ENCODE peak calls at places on chromosomes 5 and 9, in ten cellular contexts. I is fibroblast of mammary gland, P is lower leg skin, B is AG04449, S is MM.1S, Y is foreskin fibroblast, F is BJ, O is cardiac muscle cell, V is epithelial cell of esophagus, T is choroid plexus epithelial cell. R is an unnamed sample.

GRCh38 chr5:10485142-10485795 is 43.6 kb downstream of the ROPN1L start:
- DNase-seq in I (peak), P (no peak), B (peak), S (no peak), Y (no peak), F (no peak), O (peak), V (no peak), T (peak), R (no peak)

GRCh38 chr5:14332746-14333145 is 189.6 kb downstream of the TRIO start:
- DNase-seq in I (no peak), P (no peak), B (no peak), S (no peak), Y (no peak), F (no peak), O (no peak), V (no peak), T (no peak), R (no peak)

GRCh38 chr5:93154551-93154950 is 426.5 kb downstream of the NR2F1-AS1 start:
- DNase-seq in I (no peak), P (no peak), B (no peak), S (no peak), Y (no peak), F (no peak), O (no peak), V (no peak), T (peak), R (no peak)

GRCh38 chr5:129204525-129204924 is 110.0 kb downstream of the ISOC1 start:
- DNase-seq in I (no peak), P (no peak), B (no peak), S (no peak), Y (no peak), F (no peak), O (peak), V (peak), T (no peak), R (no peak)

GRCh38 chr9:72205513-72205912 is 56.3 kb downstream of the GDA start:
- DNase-seq in I (no peak), P (no peak), B (no peak), S (peak), Y (no peak), F (no peak), O (no peak), V (peak), T (no peak), R (no peak)

GRCh38 chr5:99025298-99026045 is 96.7 kb upstream of the CHD1 start:
- DNase-seq in I (no peak), P (no peak), B (no peak), S (no peak), Y (no peak), F (no peak), O (no peak), V (no peak), T (peak), R (no peak)

GRCh38 chr5:95823738-95824609 is 1.4 kb upstream of the GLRX start:
- DNase-seq in I (peak), P (peak), B (peak), S (peak), Y (peak), F (peak), O (peak), V (peak), T (peak), R (peak)

GRCh38 chr9:137128158-137129088 is 10.5 kb upstream of the GRIN1 start:
- DNase-seq in I (no peak), P (no peak), B (no peak), S (peak), Y (no peak), F (no peak), O (no peak), V (no peak), T (no peak), R (peak)

GRCh38 chr5:90899014-90899604 is 340.5 kb downstream of the ADGRV1 start:
- DNase-seq in I (no peak), P (no peak), B (no peak), S (no peak), Y (no peak), F (no peak), O (no peak), V (no peak), T (no peak), R (no peak)

GRCh38 chr9:61673247-61673646 is 483.4 kb downstream of the SPATA31A7 start:
- DNase-seq in I (no peak), P (no peak), B (no peak), S (no peak), Y (no peak), F (no peak), O (no peak), V (no peak), T (no peak), R (no peak)

GRCh38 chr5:143918961-143919360 is 107.0 kb downstream of the HMHB1 start:
- DNase-seq in I (no peak), P (no peak), B (no peak), S (no peak), Y (no peak), F (no peak), O (no peak), V (no peak), T (no peak), R (no peak)

GRCh38 chr9:18173923-18174322 is 300.0 kb upstream of the ADAMTSL1 start:
- DNase-seq in I (no peak), P (no peak), B (no peak), S (no peak), Y (no peak), F (no peak), O (no peak), V (no peak), T (no peak), R (no peak)

GRCh38 chr5:45695011-45695667 is 1.0 kb downstream of the HCN1 start:
- DNase-seq in I (no peak), P (no peak), B (no peak), S (no peak), Y (no peak), F (no peak), O (no peak), V (no peak), T (no peak), R (no peak)

GRCh38 chr9:5375790-5376477 is 36.3 kb upstream of the RLN1 start:
- DNase-seq in I (no peak), P (no peak), B (no peak), S (no peak), Y (no peak), F (no peak), O (no peak), V (peak), T (peak), R (no peak)

GRCh38 chr5:139684881-139685749 is 37.0 kb downstream of the CXXC5 start:
- DNase-seq in I (no peak), P (no peak), B (no peak), S (no peak), Y (no peak), F (no peak), O (no peak), V (no peak), T (no peak), R (no peak)

GRCh38 chr5:149730620-149731331 is 666 bp downstream of the PPARGC1B start:
- DNase-seq in I (peak), P (peak), B (no peak), S (peak), Y (no peak), F (no peak), O (peak), V (peak), T (peak), R (peak)

GRCh38 chr5:141413540-141414069 is 818 bp downstream of the PCDHGA10 start:
- DNase-seq in I (no peak), P (no peak), B (no peak), S (no peak), Y (no peak), F (no peak), O (no peak), V (no peak), T (no peak), R (no peak)

GRCh38 chr9:14670718-14671117 is 22.5 kb downstream of the ZDHHC21 start:
- DNase-seq in I (peak), P (no peak), B (no peak), S (no peak), Y (peak), F (no peak), O (peak), V (peak), T (peak), R (no peak)

GRCh38 chr5:160787247-160787646 is 64.8 kb downstream of the ATP10B start:
- DNase-seq in I (no peak), P (no peak), B (no peak), S (peak), Y (no peak), F (no peak), O (no peak), V (peak), T (no peak), R (peak)

GRCh38 chr5:169299146-169299545 is 1.8 kb downstream of the SLIT3 start:
- DNase-seq in I (no peak), P (no peak), B (no peak), S (no peak), Y (no peak), F (no peak), O (no peak), V (no peak), T (no peak), R (no peak)

GRCh38 chr5:72622152-72622760 is 115.0 kb upstream of the ZNF366 start:
- DNase-seq in I (no peak), P (no peak), B (no peak), S (no peak), Y (no peak), F (no peak), O (no peak), V (no peak), T (no peak), R (no peak)

GRCh38 chr5:140785905-140786686 is at the start of gene PCDHA1:
- DNase-seq in I (peak), P (no peak), B (no peak), S (no peak), Y (no peak), F (no peak), O (no peak), V (no peak), T (no peak), R (peak)

GRCh38 chr9:72089461-72090130 is 29.2 kb upstream of the C9orf57 start:
- DNase-seq in I (no peak), P (no peak), B (no peak), S (no peak), Y (no peak), F (no peak), O (no peak), V (peak), T (no peak), R (no peak)

GRCh38 chr5:175695161-175696126 is 37.6 kb downstream of the HRH2 start:
- DNase-seq in I (no peak), P (no peak), B (no peak), S (no peak), Y (no peak), F (no peak), O (no peak), V (no peak), T (no peak), R (no peak)

GRCh38 chr5:6812800-6813731 is 99.8 kb downstream of the TENT4A start:
- DNase-seq in I (peak), P (peak), B (no peak), S (no peak), Y (no peak), F (no peak), O (peak), V (peak), T (peak), R (no peak)

GRCh38 chr5:22258139-22258538 is 595.0 kb downstream of the CDH12 start:
- DNase-seq in I (no peak), P (no peak), B (no peak), S (no peak), Y (no peak), F (no peak), O (no peak), V (no peak), T (no peak), R (no peak)

GRCh38 chr5:124669956-124670671 is 76.3 kb downstream of the ZNF608 start:
- DNase-seq in I (no peak), P (no peak), B (no peak), S (no peak), Y (no peak), F (no peak), O (peak), V (peak), T (peak), R (no peak)

GRCh38 chr5:71974165-71974564 is 133.1 kb upstream of the MAP1B start:
- DNase-seq in I (peak), P (peak), B (no peak), S (no peak), Y (no peak), F (no peak), O (peak), V (no peak), T (peak), R (no peak)

GRCh38 chr5:157961828-157962390 is 103.0 kb upstream of the CLINT1 start:
- DNase-seq in I (no peak), P (no peak), B (no peak), S (no peak), Y (no peak), F (no peak), O (no peak), V (peak), T (no peak), R (no peak)

GRCh38 chr5:131265318-131265803 is 1.5 kb downstream of the CDC42SE2 start:
- DNase-seq in I (peak), P (no peak), B (no peak), S (peak), Y (no peak), F (no peak), O (peak), V (peak), T (peak), R (peak)

GRCh38 chr5:10886497-10886896 is 125.5 kb upstream of the DAP start:
- DNase-seq in I (no peak), P (no peak), B (no peak), S (no peak), Y (no peak), F (no peak), O (no peak), V (no peak), T (no peak), R (no peak)

GRCh38 chr9:121478816-121479676 is 20.6 kb downstream of the GGTA1 start:
- DNase-seq in I (no peak), P (no peak), B (no peak), S (no peak), Y (no peak), F (no peak), O (peak), V (no peak), T (peak), R (no peak)

GRCh38 chr5:174825587-174825986 is 101.2 kb downstream of the MSX2 start:
- DNase-seq in I (peak), P (no peak), B (no peak), S (no peak), Y (peak), F (no peak), O (peak), V (no peak), T (peak), R (no peak)

GRCh38 chr9:136141716-136142415 is 23.2 kb upstream of the TMEM250 start:
- DNase-seq in I (no peak), P (no peak), B (no peak), S (no peak), Y (no peak), F (no peak), O (no peak), V (no peak), T (no peak), R (no peak)

GRCh38 chr5:144065766-144066165 is 104.7 kb downstream of the YIPF5 start:
- DNase-seq in I (no peak), P (no peak), B (no peak), S (no peak), Y (no peak), F (no peak), O (no peak), V (no peak), T (no peak), R (no peak)

GRCh38 chr5:15502208-15502607 is 2.2 kb downstream of the FBXL7 start:
- DNase-seq in I (peak), P (no peak), B (no peak), S (peak), Y (no peak), F (no peak), O (peak), V (no peak), T (peak), R (no peak)

GRCh38 chr5:15499528-15500325 is at the start of gene FBXL7:
- DNase-seq in I (peak), P (peak), B (no peak), S (peak), Y (peak), F (no peak), O (peak), V (peak), T (peak), R (no peak)

GRCh38 chr5:15496886-15497285 is 3.1 kb upstream of the FBXL7 start:
- DNase-seq in I (no peak), P (no peak), B (no peak), S (no peak), Y (no peak), F (no peak), O (no peak), V (no peak), T (no peak), R (no peak)

GRCh38 chr5:15500326-15500958 is 462 bp downstream of the FBXL7 start:
- DNase-seq in I (peak), P (peak), B (no peak), S (no peak), Y (peak), F (no peak), O (peak), V (peak), T (peak), R (no peak)

DNA sequence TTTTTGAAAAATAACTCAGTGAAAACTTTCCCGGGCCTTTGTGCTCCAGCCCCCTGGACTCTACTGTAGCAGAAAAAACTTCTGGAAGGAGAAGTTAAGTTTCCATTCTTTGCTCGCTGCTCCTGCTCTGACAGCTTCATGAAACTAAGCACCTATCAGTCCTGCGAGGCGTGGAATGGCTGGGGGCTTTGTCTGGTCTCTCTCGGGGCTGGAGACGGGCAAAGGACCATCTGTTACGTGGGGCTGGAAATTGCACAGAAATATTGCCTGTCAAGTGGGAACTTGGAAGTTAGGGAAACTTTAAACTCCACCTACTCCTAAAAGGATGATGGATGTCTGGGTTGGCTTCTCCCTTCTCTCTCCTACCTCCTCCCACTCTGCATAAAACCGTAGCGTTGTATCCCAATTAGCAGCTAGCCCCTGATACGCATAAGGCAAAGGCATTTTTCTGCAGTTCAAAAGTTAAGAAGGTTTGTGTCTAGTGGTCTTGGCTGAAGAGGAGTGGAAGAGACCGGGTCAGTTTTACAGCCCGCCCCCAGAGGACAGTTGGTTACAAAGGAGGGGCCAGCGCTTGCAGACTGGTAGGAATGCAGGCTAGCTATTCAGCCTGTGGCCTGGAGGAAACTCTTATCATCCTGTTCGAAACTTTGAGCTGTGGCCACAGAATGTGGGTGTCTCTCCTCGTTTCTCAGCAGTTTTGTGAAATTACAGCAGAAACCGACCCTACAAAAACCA is 1.2 kb downstream of the FBXL7 start:
- DNase-seq in I (peak), P (no peak), B (no peak), S (peak), Y (peak), F (no peak), O (peak), V (peak), T (peak), R (no peak)
- H3K4me3 ChIP-seq in I (peak), P (peak), B (peak), S (peak), Y (peak), F (peak), O (peak), V (peak), T (peak), R (no peak)

DNA sequence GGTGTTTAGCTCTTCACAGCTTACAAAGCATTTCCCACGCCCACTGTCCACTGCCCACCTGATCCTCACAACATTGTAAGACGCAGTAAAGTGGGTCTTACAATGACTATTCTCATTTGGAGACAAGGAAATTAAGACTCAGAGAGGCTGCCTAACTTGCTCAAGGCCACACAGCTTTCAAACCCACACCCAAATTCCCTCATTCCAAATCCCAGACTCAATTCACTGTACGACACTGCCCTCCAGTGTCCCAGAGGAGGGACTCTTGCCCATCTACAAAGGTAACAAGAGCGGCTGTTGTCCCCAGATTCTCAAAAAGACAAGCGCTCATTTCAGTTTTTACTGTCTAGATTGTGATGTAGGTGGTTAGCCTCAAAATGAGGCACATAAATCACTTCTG is 184.6 kb downstream of the ACTL7B start:
- DNase-seq in I (peak), P (no peak), B (no peak), S (no peak), Y (peak), F (peak), O (peak), V (peak), T (peak), R (no peak)
- TF ChIP-seq CTCF in I (peak), P (no peak), B (peak), S (no peak), Y (peak), F (peak), O (peak), V (peak), T (peak), R (no peak)

GRCh38 chr9:125293134-125293533 is 31.5 kb downstream of the GAPVD1 start:
- DNase-seq in I (no peak), P (no peak), B (no peak), S (no peak), Y (no peak), F (no peak), O (no peak), V (peak), T (no peak), R (no peak)
- H3K4me3 ChIP-seq in I (no peak), P (no peak), B (no peak), S (no peak), Y (no peak), F (no peak), O (no peak), V (no peak), T (no peak), R (no peak)

GRCh38 chr5:43270686-43271085 is 42.5 kb downstream of the HMGCS1 start:
- DNase-seq in I (no peak), P (no peak), B (no peak), S (no peak), Y (no peak), F (no peak), O (no peak), V (no peak), T (no peak), R (no peak)

GRCh38 chr5:43273552-43273951 is 39.7 kb downstream of the HMGCS1 start:
- DNase-seq in I (no peak), P (no peak), B (no peak), S (no peak), Y (no peak), F (no peak), O (no peak), V (no peak), T (no peak), R (no peak)

GRCh38 chr5:43268188-43268820 is 44.9 kb downstream of the HMGCS1 start:
- DNase-seq in I (no peak), P (no peak), B (no peak), S (no peak), Y (no peak), F (no peak), O (no peak), V (no peak), T (no peak), R (no peak)
- TF ChIP-seq CTCF in I (no peak), P (no peak), B (no peak), S (no peak), Y (no peak), F (no peak), O (no peak), V (no peak), T (no peak), R (no peak)

GRCh38 chr5:80245986-80246781 is 9.7 kb downstream of the SERINC5 start:
- DNase-seq in I (peak), P (no peak), B (no peak), S (peak), Y (no peak), F (no peak), O (peak), V (peak), T (peak), R (no peak)
- H3K4me3 ChIP-seq in I (no peak), P (no peak), B (no peak), S (peak), Y (peak), F (no peak), O (no peak), V (peak), T (no peak), R (no peak)